ENCODE peak calls at places on chromosomes 2 and 18, in eight cellular contexts. K, B, U, N, E, Z, R and A are unnamed samples.

GRCh38 chr2:230691005-230691647 is 21.5 kb upstream of the CAB39 start:
- DNase-seq in N (no peak), B (peak; percentile 54), K (no peak), E (peak; percentile 61), U (no peak), R (no peak), Z (no peak), A (no peak)

GRCh38 chr2:209472871-209473270 is 49.0 kb downstream of the MAP2 start:
- DNase-seq in B (peak; percentile 75), R (no peak), U (no peak), Z (no peak), E (peak; percentile 60), N (no peak), K (no peak), A (no peak)

GRCh38 chr2:142165790-142166189 is 35.0 kb upstream of the LRP1B start:
- DNase-seq in E (peak; percentile 48), B (peak; percentile 53), R (no peak), Z (no peak), N (no peak), K (no peak), U (no peak), A (no peak)

GRCh38 chr2:98084151-98084868 is 2.7 kb upstream of the VWA3B start:
- DNase-seq in E (no peak), Z (no peak), R (no peak), U (no peak), B (no peak), N (no peak), K (no peak), A (no peak)

GRCh38 chr18:54192900-54193299 is 31.6 kb downstream of the MBD2 start:
- DNase-seq in N (no peak), Z (no peak), R (no peak), E (no peak), U (no peak), B (no peak), K (no peak), A (no peak)

GRCh38 chr2:8554296-8554806 is 127.5 kb upstream of the ID2 start:
- DNase-seq in B (no peak), R (no peak), U (no peak), N (peak; percentile 2), K (peak; percentile 42), Z (no peak), E (no peak), A (no peak)

GRCh38 chr2:47288864-47289263 is 114.1 kb upstream of the MSH2 start:
- DNase-seq in N (no peak), R (no peak), Z (no peak), B (peak; percentile 70), K (no peak), U (no peak), E (peak; percentile 92), A (no peak)

GRCh38 chr2:20624884-20625485 is 25.9 kb downstream of the HS1BP3 start:
- DNase-seq in U (no peak), E (no peak), B (no peak), Z (no peak), K (peak; percentile 61), N (peak; percentile 13), R (no peak), A (no peak)

GRCh38 chr2:85705680-85706039 is 11.5 kb downstream of the GNLY start:
- DNase-seq in E (peak; percentile 94), K (peak; percentile 85), U (no peak), Z (peak; percentile 48), B (peak; percentile 98), N (no peak), R (peak; percentile 86), A (no peak)

GRCh38 chr18:12435867-12436266 is 28.1 kb downstream of the PRELID3A start:
- DNase-seq in E (no peak), U (no peak), N (no peak), B (no peak), Z (no peak), K (no peak), R (no peak), A (no peak)

GRCh38 chr2:36659872-36660312 is 36.6 kb upstream of the VIT start:
- DNase-seq in U (no peak), K (no peak), Z (no peak), E (peak; percentile 51), B (no peak), N (no peak), R (no peak), A (no peak)

DNA sequence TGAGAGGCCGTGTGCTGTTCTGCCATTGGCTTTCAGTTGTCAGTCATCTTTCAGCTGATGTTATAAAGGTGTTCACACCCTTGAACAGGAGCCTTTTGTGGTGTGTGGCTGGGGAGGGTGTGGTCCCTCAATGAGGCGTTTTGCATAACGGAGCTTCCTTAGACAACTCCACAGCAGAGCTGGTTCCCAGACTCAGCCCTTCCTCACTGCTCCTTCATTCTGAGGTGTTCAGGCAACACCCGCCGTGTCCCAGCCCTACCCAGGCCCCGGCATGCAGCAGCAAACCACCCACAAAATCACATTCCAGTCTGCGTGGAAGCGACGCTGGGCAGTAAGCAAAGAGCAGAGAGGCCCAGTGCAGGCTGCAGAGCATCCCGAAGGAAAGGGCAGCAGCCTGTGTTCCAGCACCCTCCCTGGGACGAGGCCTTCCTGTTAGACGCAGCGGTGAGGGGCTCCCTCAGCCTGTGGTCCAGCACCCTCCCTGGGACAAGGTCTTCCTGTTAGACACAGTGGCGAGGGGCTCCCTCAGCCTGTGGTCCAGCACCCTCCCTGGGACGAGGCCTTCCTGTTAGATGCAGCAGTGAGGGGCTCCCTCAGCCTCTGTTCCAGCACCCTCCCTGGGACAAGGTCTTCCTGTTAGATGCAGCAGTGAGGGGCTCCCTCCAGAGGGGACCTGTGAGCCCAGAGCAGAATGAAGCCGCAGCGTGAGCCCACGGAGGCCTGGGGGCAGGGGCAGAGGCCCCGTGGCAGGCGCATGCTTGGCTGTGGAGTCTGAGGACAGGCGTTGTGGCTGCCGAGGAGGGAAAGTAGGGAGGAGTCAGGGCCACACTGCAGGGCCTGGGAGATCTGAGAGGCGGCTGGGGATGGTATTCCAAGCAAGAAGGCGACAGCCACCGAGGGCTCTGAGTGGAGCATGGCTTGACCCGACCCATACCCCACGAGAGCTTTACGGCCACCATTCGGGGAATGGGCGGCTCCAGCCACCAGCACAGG is 201.8 kb upstream of the HDAC4 start:
- DNase-seq in B (no peak), R (no peak), U (no peak), K (peak; percentile 40), E (no peak), Z (no peak), N (no peak), A (no peak)
- H3K9me3 ChIP-seq in B (no peaks in the 10 kb centered on the region), R (no peaks in the 10 kb centered on the region), U (no peaks in the 10 kb centered on the region), K (no peaks in the 10 kb centered on the region), E (no peaks in the 10 kb centered on the region), Z (no peaks in the 10 kb centered on the region), N (peaks cover 3% of the 10 kb centered on the region), A (no peaks in the 10 kb centered on the region)

DNA sequence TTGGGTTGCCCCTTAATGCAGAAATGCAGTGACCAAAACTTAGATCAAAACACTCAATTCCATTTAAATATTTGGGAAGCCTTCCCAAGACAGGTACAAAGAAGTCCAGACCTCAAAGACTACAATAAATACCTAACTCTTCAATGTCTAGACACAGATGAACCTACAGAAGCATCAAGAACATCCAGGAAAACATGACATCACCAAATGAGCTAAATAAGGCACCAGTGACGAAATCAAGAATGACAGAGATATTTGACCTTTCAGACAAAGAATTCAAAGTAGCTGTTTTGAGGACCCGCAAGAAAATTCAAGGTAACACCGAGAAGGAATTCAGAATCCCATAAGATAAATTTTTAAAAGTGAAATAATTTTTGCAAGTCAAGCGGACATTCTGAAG is 140.2 kb downstream of the XIRP2 start:
- DNase-seq in Z (no peak), E (no peak), K (no peak), U (no peak), R (no peak), B (no peak), N (no peak), A (no peak)
- H3K9me3 ChIP-seq in Z (peaks cover 10% of the 10 kb centered on the region), E (no peaks in the 10 kb centered on the region), K (peaks cover under 1% of the 10 kb centered on the region), U (no peaks in the 10 kb centered on the region), R (no peaks in the 10 kb centered on the region), B (no peaks in the 10 kb centered on the region), N (peaks cover 65% of the 10 kb centered on the region), A (no peaks in the 10 kb centered on the region)

GRCh38 chr2:112869258-112869842 is 32.8 kb upstream of the IL1B start:
- DNase-seq in U (no peak), Z (peak; percentile 55), B (peak; percentile 75), K (no peak), R (peak; percentile 32), N (peak; percentile 74), E (peak; percentile 82), A (no peak)

GRCh38 chr2:112864072-112864471 is 27.5 kb upstream of the IL1B start:
- DNase-seq in B (no peak), Z (no peak), U (no peak), R (no peak), N (no peak), E (no peak), K (no peak), A (no peak)

GRCh38 chr2:112867701-112868631 is 31.4 kb upstream of the IL1B start:
- DNase-seq in B (no peak), U (no peak), Z (no peak), R (no peak), K (no peak), E (peak; percentile 20), N (no peak), A (no peak)

GRCh38 chr2:112870851-112871830 is 34.6 kb upstream of the IL1B start:
- DNase-seq in R (no peak), K (no peak), U (no peak), N (no peak), B (no peak), Z (no peak), E (no peak), A (no peak)

GRCh38 chr2:112866128-112866835 is 29.7 kb upstream of the IL1B start:
- DNase-seq in U (no peak), B (no peak), K (no peak), Z (no peak), N (no peak), R (no peak), E (no peak), A (no peak)
- H3K9me3 ChIP-seq in U (no peaks in the 10 kb centered on the region), B (no peaks in the 10 kb centered on the region), K (no peaks in the 10 kb centered on the region), Z (no peaks in the 10 kb centered on the region), N (peaks cover 13% of the 10 kb centered on the region), R (no peaks in the 10 kb centered on the region), E (no peaks in the 10 kb centered on the region), A (no peaks in the 10 kb centered on the region)

GRCh38 chr2:239529313-239530015 is 128.6 kb upstream of the HDAC4 start:
- DNase-seq in K (no peak), Z (no peak), N (no peak), B (no peak), U (no peak), E (no peak), R (no peak), A (no peak)

GRCh38 chr2:239532859-239533258 is 132.0 kb upstream of the HDAC4 start:
- DNase-seq in U (no peak), N (no peak), E (no peak), B (no peak), K (peak; percentile 62), R (peak; percentile 15), Z (no peak), A (no peak)

GRCh38 chr2:239532305-239532649 is 131.5 kb upstream of the HDAC4 start:
- DNase-seq in B (no peak), K (no peak), E (no peak), R (no peak), N (no peak), U (no peak), Z (no peak), A (no peak)

GRCh38 chr2:239530749-239531316 is 130.0 kb upstream of the HDAC4 start:
- DNase-seq in E (no peak), N (no peak), Z (no peak), K (no peak), R (no peak), U (no peak), B (no peak), A (no peak)

GRCh38 chr2:239531456-239532304 is 130.9 kb upstream of the HDAC4 start:
- DNase-seq in Z (no peak), E (no peak), R (no peak), U (no peak), N (no peak), K (no peak), B (no peak), A (no peak)
- H3K9me3 ChIP-seq in Z (peaks cover 6% of the 10 kb centered on the region), E (no peaks in the 10 kb centered on the region), R (no peaks in the 10 kb centered on the region), U (no peaks in the 10 kb centered on the region), N (peaks cover 21% of the 10 kb centered on the region), K (no peaks in the 10 kb centered on the region), B (no peaks in the 10 kb centered on the region), A (no peaks in the 10 kb centered on the region)

GRCh38 chr2:115542331-115542730 is 1099.9 kb downstream of the DPP10 start:
- DNase-seq in Z (no peak), B (no peak), K (no peak), E (no peak), R (no peak), U (no peak), N (no peak), A (no peak)
- H3K9me3 ChIP-seq in Z (no peaks in the 10 kb centered on the region), B (no peaks in the 10 kb centered on the region), K (no peaks in the 10 kb centered on the region), E (no peaks in the 10 kb centered on the region), R (no peaks in the 10 kb centered on the region), U (no peaks in the 10 kb centered on the region), N (no peaks in the 10 kb centered on the region), A (no peaks in the 10 kb centered on the region)